ENCODE peak calls at places on chromosomes 13 and 19, in seven cellular contexts. O is adipocyte; B is uterus; Z is CD8-positive, alpha-beta T cell; R is GM23338; N is tibial artery; H is left lung. T is an unnamed sample.

GRCh38 chr19:55443824-55444719 is 972 bp upstream of the SHISA7 start:
- DNase-seq in N (no peak), O (no peak), B (no peak), Z (no peak), R (peak; percentile 12), H (no peak), T (no peak)

GRCh38 chr19:48330012-48330681 is 4.8 kb downstream of the EMP3 start:
- DNase-seq in R (peak; percentile 95), H (peak; percentile 90), Z (peak; percentile 90), O (no peak), N (peak; percentile 75), B (peak; percentile 54), T (no peak)

GRCh38 chr19:29106353-29106885 is 106.5 kb downstream of the UQCRFS1 start:
- DNase-seq in O (no peak), R (no peak), H (no peak), N (peak; percentile 31), B (no peak), Z (no peak), T (no peak)

GRCh38 chr19:7917292-7918061 is 2.7 kb upstream of the SNAPC2 start:
- DNase-seq in R (peak; percentile 83), Z (peak; percentile 60), N (peak; percentile 75), O (peak; percentile 88), B (peak; percentile 61), H (peak; percentile 85), T (no peak)

GRCh38 chr13:80235559-80236296 is 105.2 kb downstream of the SPRY2 start:
- DNase-seq in Z (no peak), R (peak; percentile 21), O (no peak), B (no peak), H (no peak), N (no peak), T (no peak)

GRCh38 chr13:73074101-73074500 is 15.3 kb downstream of the KLF5 start:
- DNase-seq in R (no peak), H (no peak), N (no peak), O (no peak), B (no peak), Z (no peak), T (no peak)

GRCh38 chr13:33119886-33120543 is 103.8 kb downstream of the KL start:
- DNase-seq in N (no peak), H (no peak), O (peak; percentile 58), Z (no peak), B (no peak), R (no peak), T (no peak)

GRCh38 chr13:31209172-31209818 is 9.5 kb downstream of the B3GLCT start:
- DNase-seq in N (no peak), H (no peak), R (peak; percentile 43), B (peak; percentile 70), Z (peak; percentile 30), O (no peak), T (peak; percentile 69)

GRCh38 chr19:3073159-3073563 is 10.9 kb upstream of the TLE5 start:
- DNase-seq in H (no peak), R (peak; percentile 53), B (peak; percentile 59), O (peak; percentile 53), N (no peak), Z (no peak), T (no peak)

GRCh38 chr13:40221460-40222201 is 444.8 kb downstream of the FOXO1 start:
- DNase-seq in B (peak; percentile 38), N (no peak), H (no peak), O (peak; percentile 17), R (no peak), Z (peak; percentile 61), T (no peak)

GRCh38 chr19:58514564-58515020 is 2.8 kb upstream of the SLC27A5 start:
- DNase-seq in R (no peak), N (no peak), H (no peak), O (no peak), Z (no peak), B (no peak), T (no peak)

GRCh38 chr13:113774177-113775107 is 15.4 kb downstream of the TMEM255B start:
- DNase-seq in R (no peak), N (no peak), O (no peak), Z (no peak), B (no peak), H (no peak), T (no peak)

GRCh38 chr13:52371736-52372247 is 34.2 kb downstream of the THSD1 start:
- DNase-seq in H (no peak), O (no peak), N (no peak), B (no peak), Z (no peak), R (no peak), T (no peak)

DNA sequence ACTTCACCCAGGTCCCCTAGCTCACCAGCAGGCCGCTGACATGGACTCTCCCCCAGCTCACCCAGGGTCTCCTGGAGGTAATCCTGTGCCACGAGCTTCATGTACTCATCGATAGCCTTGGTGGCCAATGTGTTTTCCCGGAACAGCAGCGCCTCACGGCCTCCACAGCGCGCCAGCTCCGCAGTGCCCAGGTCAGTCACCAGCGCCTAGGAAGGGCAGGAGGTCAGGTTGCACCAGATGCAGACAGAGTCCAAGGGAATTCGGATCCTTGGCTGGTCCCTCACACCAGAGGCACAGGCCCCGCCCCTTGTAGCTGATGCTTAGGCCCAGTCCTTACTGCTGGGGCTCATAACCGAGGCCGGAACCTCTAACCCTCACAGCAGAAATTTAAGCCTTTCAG is 6.7 kb upstream of the WIZ start:
- DNase-seq in B (no peak), Z (no peak), N (no peak), O (no peak), H (peak; percentile 50), R (no peak), T (no peak)
- H3K4me1 ChIP-seq in B (no peaks in the 10 kb centered on the region), Z (peaks cover 15% of the 10 kb centered on the region), N (peaks cover 43% of the 10 kb centered on the region), O (peaks cover 7% of the 10 kb centered on the region), H (peaks cover 5% of the 10 kb centered on the region), R (peaks cover 15% of the 10 kb centered on the region), T (no peaks in the 10 kb centered on the region)

DNA sequence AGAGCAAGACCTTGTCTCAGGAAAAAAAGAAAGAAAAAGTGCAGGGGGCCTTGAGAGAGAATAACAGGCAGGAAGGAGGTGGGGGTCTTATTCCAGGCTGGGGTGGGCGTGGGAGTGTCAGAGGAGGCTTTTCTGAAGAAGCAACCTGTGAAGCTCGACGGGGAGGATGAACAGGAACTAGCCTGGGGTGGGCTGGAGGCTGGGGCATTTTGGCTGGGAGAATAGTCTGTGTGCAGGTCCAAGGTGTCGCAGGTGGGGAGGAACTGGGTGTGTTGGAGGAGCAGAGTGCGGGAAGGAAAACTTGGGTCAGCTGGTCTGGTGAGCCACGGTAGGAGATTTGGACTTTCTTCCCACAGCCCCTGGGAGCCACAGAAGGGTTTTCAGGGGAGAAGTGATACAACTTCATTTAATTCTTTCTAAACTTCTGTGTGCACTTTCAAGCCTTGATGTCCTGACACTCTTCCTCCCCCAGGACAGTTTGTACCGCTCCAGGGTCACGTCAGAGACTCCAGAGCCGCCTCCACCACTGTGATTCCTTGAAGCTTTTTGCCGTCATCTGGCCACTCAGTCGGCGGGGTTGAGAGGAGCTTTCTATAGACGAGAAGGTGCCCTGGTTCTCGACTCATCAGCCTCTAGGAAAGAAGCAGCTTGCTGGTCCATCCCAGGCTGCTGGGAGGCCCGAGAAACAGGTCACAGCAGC is 138.7 kb downstream of the SIPA1L3 start:
- DNase-seq in H (peak; percentile 38), Z (no peak), R (no peak), N (no peak), B (no peak), O (no peak), T (no peak)
- H3K4me1 ChIP-seq in H (peaks cover 18% of the 10 kb centered on the region), Z (peaks cover 31% of the 10 kb centered on the region), R (peaks cover 22% of the 10 kb centered on the region), N (no peaks in the 10 kb centered on the region), B (no peaks in the 10 kb centered on the region), O (no peaks in the 10 kb centered on the region), T (no peaks in the 10 kb centered on the region)

DNA sequence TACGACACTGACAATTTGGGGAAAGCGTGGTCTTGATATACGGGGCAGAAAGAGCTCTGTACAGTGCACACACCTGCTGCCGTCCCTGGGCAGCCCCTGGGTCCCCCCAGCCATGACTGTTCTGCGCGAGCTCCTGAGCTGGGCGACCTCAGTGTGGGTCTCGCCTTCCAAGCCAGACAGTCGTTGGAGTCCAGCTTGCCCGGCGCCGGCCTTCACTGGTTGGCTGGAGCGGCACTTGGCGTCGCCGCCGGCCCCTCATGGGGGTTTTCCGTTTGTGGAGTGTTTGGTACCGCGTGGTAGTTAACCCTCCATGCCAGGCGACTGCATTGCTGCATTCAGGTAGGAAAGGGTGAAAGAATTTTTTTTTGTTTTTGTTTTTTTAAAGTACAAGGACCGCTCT is 11.0 kb upstream of the RPS15 start:
- DNase-seq in Z (no peak), B (no peak), O (no peak), N (no peak), H (no peak), R (no peak), T (no peak)
- H3K4me1 ChIP-seq in Z (no peaks in the 10 kb centered on the region), B (peaks cover 6% of the 10 kb centered on the region), O (no peaks in the 10 kb centered on the region), N (no peaks in the 10 kb centered on the region), H (peaks cover 3% of the 10 kb centered on the region), R (no peaks in the 10 kb centered on the region), T (no peaks in the 10 kb centered on the region)

GRCh38 chr19:23804676-23805075 is 46.0 kb upstream of the ZNF681 start:
- DNase-seq in R (no peak), N (no peak), O (no peak), B (no peak), H (no peak), Z (no peak), T (no peak)

GRCh38 chr19:23800868-23801267 is 42.2 kb upstream of the ZNF681 start:
- DNase-seq in O (no peak), R (no peak), Z (no peak), H (no peak), N (no peak), B (no peak), T (no peak)

GRCh38 chr19:23800281-23800680 is 41.6 kb upstream of the ZNF681 start:
- DNase-seq in O (no peak), Z (no peak), B (no peak), R (no peak), H (no peak), N (no peak), T (no peak)

GRCh38 chr19:23801798-23802197 is 43.1 kb upstream of the ZNF681 start:
- DNase-seq in O (no peak), B (no peak), R (no peak), N (no peak), H (no peak), Z (no peak), T (no peak)

DNA sequence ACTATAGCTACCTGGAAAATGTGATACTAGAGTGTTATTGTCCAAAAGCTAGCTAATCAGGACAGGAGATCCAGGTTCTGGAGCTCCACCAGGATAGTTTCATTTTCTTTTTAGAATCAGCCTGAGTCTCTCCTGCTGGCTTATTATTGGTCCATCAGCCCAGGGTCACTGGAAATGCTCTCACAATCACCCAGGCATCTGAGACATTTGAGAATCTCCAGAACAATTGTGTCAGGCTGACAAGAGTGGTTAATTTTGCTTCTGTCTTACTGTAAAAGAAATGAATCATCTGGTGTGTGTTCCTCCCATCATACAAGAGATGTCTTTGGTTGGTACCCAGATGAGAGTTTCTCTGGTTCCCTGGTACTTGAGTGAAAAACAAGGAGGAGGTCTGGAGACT is 43.6 kb upstream of the ZNF681 start:
- DNase-seq in R (no peak), O (no peak), B (no peak), N (no peak), Z (no peak), H (no peak), T (no peak)
- H3K4me1 ChIP-seq in R (peaks cover 22% of the 10 kb centered on the region), O (no peaks in the 10 kb centered on the region), B (no peaks in the 10 kb centered on the region), N (no peaks in the 10 kb centered on the region), Z (peaks cover 24% of the 10 kb centered on the region), H (no peaks in the 10 kb centered on the region), T (no peaks in the 10 kb centered on the region)